ENCODE peak calls at places on chromosomes 3 and 15, in ten cellular contexts. C is T-cell; M is transverse colon; A is activated T-cell treated with anti-CD3 and anti-CD28 coated beads for 48 hours; G is GM23248; J is aorta; P is DMS153; Y is iris pigment epithelial cell; Z is HTR-8/SVneo; N is stimulated activated CD4-positive, alpha-beta T cell treated with anti-CD3 and anti-CD28 coated beads, Interleukin-2, amount 100 ng/mL, for 24 hours. T is an unnamed sample.

GRCh38 chr3:30984855-30985793 is 90.7 kb upstream of the GADL1 start:
- DNase-seq in C (no peak), M (no peak), A (no peak), G (no peak), J (no peak), P (no peak), Y (peak; percentile 24), Z (peak; percentile 8), N (no peak), T (no peak)

GRCh38 chr15:85137507-85138175 is 156.0 kb downstream of the PDE8A start:
- DNase-seq in C (no peak), M (no peak), A (no peak), G (no peak), J (no peak), P (peak; percentile 8), Y (no peak), Z (no peak), N (no peak), T (no peak)

GRCh38 chr3:110341047-110341446 is 730.6 kb upstream of the NECTIN3 start:
- DNase-seq in C (no peak), M (no peak), A (no peak), G (peak; percentile 74), J (no peak), P (no peak), Y (peak; percentile 69), Z (no peak), N (no peak), T (no peak)

GRCh38 chr3:71436337-71436736 is 147.2 kb downstream of the FOXP1 start:
- DNase-seq in C (no peak), M (no peak), A (no peak), G (no peak), J (no peak), P (no peak), Y (no peak), Z (peak; percentile 20), N (no peak), T (no peak)

GRCh38 chr3:46884929-46885328 is 7.4 kb downstream of the PTH1R start:
- DNase-seq in C (no peak), M (no peak), A (no peak), G (no peak), J (no peak), P (no peak), Y (no peak), Z (no peak), N (no peak), T (no peak)

GRCh38 chr3:46646700-46647099 is 34.4 kb downstream of the FAM240A start:
- DNase-seq in C (no peak), M (no peak), A (no peak), G (peak; percentile 88), J (no peak), P (no peak), Y (peak; percentile 45), Z (no peak), N (no peak), T (no peak)

GRCh38 chr3:21664996-21665395 is 86.0 kb downstream of the ZNF385D start:
- DNase-seq in C (no peak), M (no peak), A (no peak), G (no peak), J (no peak), P (no peak), Y (no peak), Z (no peak), N (no peak), T (no peak)

GRCh38 chr3:41881233-41881821 is 80.6 kb downstream of the ULK4 start:
- DNase-seq in C (no peak), M (no peak), A (no peak), G (peak; percentile 63), J (no peak), P (no peak), Y (peak; percentile 41), Z (peak; percentile 15), N (no peak), T (peak; percentile 48)

GRCh38 chr3:72990701-72991395 is 5.8 kb upstream of the PPP4R2 start:
- DNase-seq in C (no peak), M (no peak), A (no peak), G (no peak), J (no peak), P (no peak), Y (no peak), Z (no peak), N (no peak), T (no peak)

GRCh38 chr3:69651765-69652164 is 87.5 kb upstream of the MITF start:
- DNase-seq in C (no peak), M (no peak), A (no peak), G (no peak), J (no peak), P (no peak), Y (no peak), Z (no peak), N (no peak), T (no peak)

GRCh38 chr3:122324871-122325323 is at the start of gene CSTA:
- DNase-seq in C (no peak), M (no peak), A (no peak), G (peak; percentile 16), J (no peak), P (no peak), Y (peak; percentile 39), Z (no peak), N (no peak), T (no peak)

GRCh38 chr3:172839679-172840078 is 89.2 kb downstream of the ECT2 start:
- DNase-seq in C (no peak), M (no peak), A (no peak), G (no peak), J (no peak), P (no peak), Y (no peak), Z (no peak), N (no peak), T (no peak)

GRCh38 chr3:23712656-23713559 is 92.8 kb upstream of the UBE2E1 start:
- DNase-seq in C (no peak), M (peak; percentile 16), A (no peak), G (peak; percentile 85), J (no peak), P (peak; percentile 39), Y (peak; percentile 79), Z (peak; percentile 57), N (no peak), T (no peak)

GRCh38 chr3:190048831-190049541 is 71.7 kb downstream of the P3H2 start:
- DNase-seq in C (no peak), M (no peak), A (no peak), G (peak; percentile 88), J (peak; percentile 62), P (no peak), Y (peak; percentile 87), Z (no peak), N (no peak), T (no peak)